ENCODE peak calls at places on chromosomes 6 and 20, in ten cellular contexts. E is A549; Y is fibroblast of lung; T is gastrocnemius medialis; D is sigmoid colon; I is CD4-positive, alpha-beta T cell; C is Peyer's patch; H is prostate gland; Q is spleen; K is body of pancreas. P is an unnamed sample.

GRCh38 chr6:133243723-133244122 is 2.6 kb downstream of the EYA4 start:
- DNase-seq in E (no peak), Y (peak), T (no peak), D (no peak), I (no peak), C (no peak), H (no peak), Q (no peak), K (no peak), P (no peak)

GRCh38 chr6:129112591-129112990 is 229.7 kb downstream of the LAMA2 start:
- DNase-seq in E (no peak), Y (no peak), T (no peak), D (no peak), I (no peak), C (no peak), H (no peak), Q (no peak), K (no peak), P (no peak)

GRCh38 chr6:20180935-20181334 is 31.3 kb downstream of the MBOAT1 start:
- DNase-seq in E (no peak), Y (no peak), T (no peak), D (no peak), I (no peak), C (no peak), H (no peak), Q (no peak), K (no peak), P (no peak)

GRCh38 chr20:52924411-52925271 is 47.5 kb upstream of the TSHZ2 start:
- DNase-seq in E (no peak), Y (no peak), T (no peak), D (no peak), I (no peak), C (no peak), H (no peak), Q (no peak), K (no peak), P (no peak)

GRCh38 chr20:61837200-61837599 is 228.5 kb downstream of the TAF4 start:
- DNase-seq in E (no peak), Y (no peak), T (no peak), D (no peak), I (no peak), C (no peak), H (no peak), Q (peak), K (no peak), P (no peak)

GRCh38 chr6:16059496-16059895 is 69.4 kb upstream of the MYLIP start:
- DNase-seq in E (no peak), Y (no peak), T (no peak), D (no peak), I (no peak), C (no peak), H (no peak), Q (no peak), K (no peak), P (no peak)

GRCh38 chr6:44580901-44581300 is 193.4 kb downstream of the CDC5L start:
- DNase-seq in E (no peak), Y (peak), T (no peak), D (no peak), I (no peak), C (no peak), H (no peak), Q (no peak), K (no peak), P (no peak)

GRCh38 chr6:7707787-7708186 is 18.1 kb upstream of the BMP6 start:
- DNase-seq in E (no peak), Y (no peak), T (no peak), D (no peak), I (no peak), C (no peak), H (no peak), Q (no peak), K (no peak), P (no peak)

GRCh38 chr6:95589826-95590570 is 12.7 kb downstream of the MANEA start:
- DNase-seq in E (no peak), Y (no peak), T (no peak), D (no peak), I (no peak), C (no peak), H (no peak), Q (no peak), K (no peak), P (no peak)

GRCh38 chr6:165805067-165805525 is 142.1 kb upstream of the PDE10A start:
- DNase-seq in E (no peak), Y (no peak), T (no peak), D (no peak), I (no peak), C (no peak), H (no peak), Q (no peak), K (no peak), P (no peak)

GRCh38 chr20:64099880-64100565 is 7.3 kb downstream of the NPBWR2 start:
- DNase-seq in E (no peak), Y (no peak), T (no peak), D (no peak), I (no peak), C (peak), H (no peak), Q (no peak), K (no peak), P (no peak)

GRCh38 chr6:32082951-32083350 is 26.2 kb downstream of the TNXB start:
- DNase-seq in E (peak), Y (peak), T (peak), D (peak), I (no peak), C (no peak), H (no peak), Q (peak), K (peak), P (peak)

GRCh38 chr20:5658897-5659296 is 91.3 kb upstream of the SHLD1 start:
- DNase-seq in E (peak), Y (peak), T (peak), D (peak), I (no peak), C (peak), H (peak), Q (peak), K (peak), P (peak)

GRCh38 chr20:9068896-9069663 is at the start of gene PLCB4:
- DNase-seq in E (peak), Y (peak), T (no peak), D (peak), I (no peak), C (no peak), H (peak), Q (no peak), K (peak), P (peak)

GRCh38 chr20:37419307-37419706 is 73.4 kb downstream of the SRC start:
- DNase-seq in E (no peak), Y (no peak), T (no peak), D (no peak), I (no peak), C (no peak), H (no peak), Q (no peak), K (no peak), P (no peak)

GRCh38 chr6:109484161-109484560 is 1.1 kb upstream of the ZBTB24 start:
- DNase-seq in E (no peak), Y (no peak), T (no peak), D (no peak), I (no peak), C (no peak), H (no peak), Q (no peak), K (no peak), P (no peak)

GRCh38 chr20:33910056-33910455 is 83.7 kb upstream of the RALY start:
- DNase-seq in E (no peak), Y (peak), T (no peak), D (no peak), I (no peak), C (no peak), H (no peak), Q (no peak), K (no peak), P (no peak)

GRCh38 chr20:50776122-50776795 is 18.6 kb upstream of the BCAS4 start:
- DNase-seq in E (no peak), Y (no peak), T (no peak), D (peak), I (no peak), C (no peak), H (no peak), Q (peak), K (no peak), P (no peak)

GRCh38 chr20:57216669-57217068 is 49.8 kb downstream of the BMP7 start:
- DNase-seq in E (no peak), Y (no peak), T (no peak), D (no peak), I (no peak), C (no peak), H (no peak), Q (no peak), K (no peak), P (no peak)

GRCh38 chr6:10485406-10485805 is 35.7 kb upstream of the GCNT2 start:
- DNase-seq in E (no peak), Y (no peak), T (no peak), D (no peak), I (no peak), C (no peak), H (peak), Q (no peak), K (no peak), P (no peak)

GRCh38 chr6:98942263-98942803 is 5.4 kb downstream of the FBXL4 start:
- DNase-seq in E (peak), Y (no peak), T (no peak), D (no peak), I (no peak), C (no peak), H (no peak), Q (no peak), K (no peak), P (no peak)

GRCh38 chr6:2976571-2977085 is 5.3 kb upstream of the SERPINB6 start:
- DNase-seq in E (no peak), Y (peak), T (no peak), D (no peak), I (no peak), C (no peak), H (no peak), Q (no peak), K (no peak), P (peak)

GRCh38 chr20:10185741-10186558 is 32.7 kb upstream of the SNAP25 start:
- DNase-seq in E (peak), Y (peak), T (no peak), D (no peak), I (no peak), C (no peak), H (peak), Q (no peak), K (peak), P (no peak)

GRCh38 chr6:102028173-102028572 is 634.7 kb downstream of the GRIK2 start:
- DNase-seq in E (no peak), Y (no peak), T (no peak), D (no peak), I (no peak), C (no peak), H (no peak), Q (no peak), K (no peak), P (no peak)

GRCh38 chr6:131766631-131767030 is 41.2 kb upstream of the ENPP1 start:
- DNase-seq in E (no peak), Y (no peak), T (no peak), D (no peak), I (no peak), C (no peak), H (no peak), Q (no peak), K (no peak), P (no peak)

GRCh38 chr6:158170656-158171081 is 2.5 kb downstream of the GTF2H5 start:
- DNase-seq in E (no peak), Y (peak), T (no peak), D (no peak), I (no peak), C (no peak), H (no peak), Q (no peak), K (no peak), P (no peak)

GRCh38 chr20:24754691-24755090 is 194.4 kb upstream of the CST7 start:
- DNase-seq in E (no peak), Y (no peak), T (no peak), D (no peak), I (no peak), C (no peak), H (no peak), Q (peak), K (no peak), P (no peak)

GRCh38 chr6:153771577-153771976 is 267.5 kb upstream of the OPRM1 start:
- DNase-seq in E (no peak), Y (no peak), T (no peak), D (no peak), I (no peak), C (no peak), H (no peak), Q (no peak), K (no peak), P (no peak)

GRCh38 chr6:28124350-28124970 is at the start of gene ZSCAN16:
- DNase-seq in E (peak), Y (peak), T (peak), D (peak), I (peak), C (peak), H (peak), Q (peak), K (peak), P (peak)

GRCh38 chr6:130500693-130501092 is 134.9 kb downstream of the TMEM200A start:
- DNase-seq in E (no peak), Y (peak), T (no peak), D (no peak), I (no peak), C (no peak), H (no peak), Q (no peak), K (no peak), P (no peak)

GRCh38 chr6:2565499-2565898 is 185.2 kb downstream of the MYLK4 start:
- DNase-seq in E (peak), Y (no peak), T (no peak), D (no peak), I (no peak), C (no peak), H (no peak), Q (no peak), K (no peak), P (no peak)

GRCh38 chr6:42400886-42401604 is 50.7 kb downstream of the TRERF1 start:
- DNase-seq in E (no peak), Y (no peak), T (no peak), D (no peak), I (no peak), C (no peak), H (no peak), Q (no peak), K (no peak), P (no peak)

GRCh38 chr6:53136000-53136609 is 12.5 kb downstream of the GCM1 start:
- DNase-seq in E (no peak), Y (no peak), T (no peak), D (no peak), I (no peak), C (no peak), H (no peak), Q (no peak), K (no peak), P (no peak)

GRCh38 chr6:89941031-89941775 is 46.9 kb downstream of the GJA10 start:
- DNase-seq in E (no peak), Y (peak), T (peak), D (no peak), I (no peak), C (no peak), H (peak), Q (no peak), K (peak), P (no peak)

GRCh38 chr6:112503210-112503609 is 156.1 kb downstream of the RFPL4B start:
- DNase-seq in E (no peak), Y (no peak), T (no peak), D (no peak), I (no peak), C (no peak), H (no peak), Q (no peak), K (no peak), P (no peak)
- H3K27ac ChIP-seq in E (no peak), Y (no peak), T (no peak), D (no peak), I (no peak), C (no peak), H (no peak), Q (no peak), K (no peak), P (no peak)

GRCh38 chr6:30820196-30820595 is 64.1 kb upstream of the DDR1 start:
- DNase-seq in E (peak), Y (peak), T (no peak), D (no peak), I (no peak), C (no peak), H (peak), Q (no peak), K (peak), P (peak)
- TF ChIP-seq CTCF in E (no peak), Y (peak), T (peak), D (no peak), I (no peak), C (peak), H (peak), Q (no peak), K (peak), P (no peak)

DNA sequence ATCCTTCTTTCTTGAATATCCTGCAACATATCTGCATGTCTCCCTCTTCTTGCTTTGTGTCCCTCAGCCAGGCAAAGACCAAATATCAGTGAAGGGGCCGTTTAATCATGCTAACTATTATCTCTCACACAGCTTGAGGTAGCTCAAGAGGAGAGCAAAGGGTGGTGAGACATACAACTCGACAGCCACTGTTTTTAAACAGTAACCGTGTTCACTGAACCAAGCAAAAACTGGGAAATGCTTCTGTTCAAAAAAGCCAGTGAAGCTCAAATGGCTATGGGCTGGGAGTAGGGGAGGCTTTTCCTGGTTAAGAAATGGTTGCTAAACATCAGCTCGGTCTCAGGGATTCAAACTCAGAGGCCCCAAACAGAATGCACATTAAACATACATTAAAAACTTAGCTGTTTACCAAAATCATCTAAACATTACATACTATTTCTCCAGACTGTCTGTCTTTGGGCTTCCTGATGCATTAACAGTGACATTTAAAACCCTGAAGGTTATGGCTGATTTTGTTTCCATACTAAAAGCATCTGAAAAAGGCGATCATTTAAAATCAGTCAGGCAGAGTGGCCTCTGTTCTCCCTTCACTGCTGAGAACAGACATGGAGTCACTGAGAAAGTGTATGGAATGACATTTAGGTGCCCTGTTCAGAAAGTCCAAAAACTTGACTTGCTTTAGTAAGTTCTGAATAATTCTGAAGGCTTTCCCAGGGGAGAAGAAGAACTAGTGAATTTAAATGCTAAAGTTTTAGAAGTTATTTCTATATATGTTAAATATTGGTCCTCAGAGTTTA is 83.2 kb downstream of the MAP7 start:
- DNase-seq in E (no peak), Y (no peak), T (no peak), D (no peak), I (no peak), C (no peak), H (no peak), Q (no peak), K (no peak), P (no peak)
- H3K27ac ChIP-seq in E (peak), Y (no peak), T (no peak), D (no peak), I (no peak), C (no peak), H (no peak), Q (no peak), K (no peak), P (no peak)

DNA sequence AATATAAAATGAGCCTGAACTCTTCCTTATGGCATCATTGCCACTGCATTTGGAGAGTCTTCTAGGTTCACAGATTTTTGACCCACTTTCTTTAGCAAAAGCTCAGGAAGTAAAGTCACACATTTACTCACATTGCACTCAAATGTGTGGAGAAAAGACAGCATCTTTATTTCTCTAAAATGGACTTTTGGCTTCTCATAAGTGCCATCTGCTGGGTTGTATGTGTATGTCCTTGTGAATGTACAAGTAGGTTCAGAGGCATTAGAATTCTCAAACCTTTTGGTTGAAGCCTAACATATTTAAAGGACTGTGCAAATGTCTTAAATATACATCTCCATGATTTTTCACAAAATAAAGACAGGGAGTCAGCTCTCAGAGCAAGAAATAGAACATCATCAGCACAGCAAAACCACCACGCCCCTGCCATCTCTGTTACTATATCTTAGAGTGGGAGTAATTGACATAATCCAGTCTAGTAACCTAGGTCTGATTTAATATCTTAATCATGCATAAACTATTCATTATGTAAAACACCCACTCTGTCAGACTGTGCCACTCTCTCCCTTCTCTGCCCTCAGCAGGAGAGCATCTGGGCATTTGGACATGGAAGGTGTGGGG is 42.2 kb upstream of the SPTLC3 start:
- DNase-seq in E (peak), Y (peak), T (no peak), D (no peak), I (no peak), C (no peak), H (no peak), Q (no peak), K (no peak), P (peak)
- TF ChIP-seq CTCF in E (peak), Y (peak), T (no peak), D (no peak), I (no peak), C (peak), H (peak), Q (no peak), K (peak), P (peak)

DNA sequence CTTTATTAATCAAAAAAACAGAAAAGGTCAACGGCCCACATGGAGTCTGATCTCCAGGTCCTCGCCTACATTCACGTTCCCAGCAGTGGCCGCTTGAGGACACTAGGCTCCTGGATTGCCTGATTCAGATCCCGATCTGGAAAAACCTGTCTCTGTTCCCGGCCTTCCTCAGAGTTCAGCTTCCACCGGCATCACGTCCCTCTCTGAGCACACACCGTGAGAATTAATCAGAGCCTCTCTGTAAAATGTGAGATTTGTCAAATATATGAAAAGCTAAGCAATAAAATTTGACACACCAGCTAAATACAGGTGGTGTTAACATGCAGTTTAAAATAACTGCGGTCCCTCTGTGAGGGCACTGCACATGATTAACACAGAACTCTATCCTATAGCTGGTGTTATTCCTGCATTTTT is 122.8 kb upstream of the COL21A1 start:
- DNase-seq in E (peak), Y (peak), T (no peak), D (peak), I (no peak), C (no peak), H (peak), Q (no peak), K (peak), P (peak)
- H3K27ac ChIP-seq in E (peak), Y (no peak), T (peak), D (peak), I (no peak), C (no peak), H (peak), Q (peak), K (peak), P (peak)

GRCh38 chr20:48722737-48723191 is 105.0 kb downstream of the PREX1 start:
- DNase-seq in E (peak), Y (peak), T (no peak), D (peak), I (no peak), C (peak), H (peak), Q (peak), K (peak), P (no peak)
- TF ChIP-seq CTCF in E (no peak), Y (no peak), T (no peak), D (no peak), I (no peak), C (no peak), H (no peak), Q (no peak), K (no peak), P (no peak)